ENCODE peak calls at places on chromosomes 6 and 20, in six cellular contexts. One of them, this sample, is unnamed.

GRCh38 chr6:90818163-90818562 is 231.3 kb upstream of the MAP3K7 start:
- DNase-seq in choroid plexus epithelial cell: no peak
- DNase-seq in endodermal cell: no peak
- DNase-seq in fibroblast of mammary gland: no peak
- DNase-seq in tibial nerve: no peak
- DNase-seq in dorsolateral prefrontal cortex: no peak
- DNase-seq in this sample: peak

GRCh38 chr6:121430514-121431460 is 4.7 kb upstream of the GJA1 start:
- DNase-seq in choroid plexus epithelial cell: peak
- DNase-seq in fibroblast of mammary gland: peak
- DNase-seq in endodermal cell: no peak
- DNase-seq in tibial nerve: peak
- DNase-seq in dorsolateral prefrontal cortex: no peak
- DNase-seq in this sample: peak

GRCh38 chr20:16624106-16624505 is 50.9 kb upstream of the KIF16B start:
- DNase-seq in choroid plexus epithelial cell: no peak
- DNase-seq in endodermal cell: peak
- DNase-seq in dorsolateral prefrontal cortex: no peak
- DNase-seq in fibroblast of mammary gland: no peak
- DNase-seq in tibial nerve: no peak
- DNase-seq in this sample: no peak

GRCh38 chr20:9015984-9016324 is 52.9 kb upstream of the PLCB4 start:
- DNase-seq in dorsolateral prefrontal cortex: no peak
- DNase-seq in choroid plexus epithelial cell: peak
- DNase-seq in fibroblast of mammary gland: peak
- DNase-seq in tibial nerve: no peak
- DNase-seq in endodermal cell: no peak
- DNase-seq in this sample: peak

GRCh38 chr6:42199106-42199981 is 4.6 kb upstream of the GUCA1B start:
- DNase-seq in dorsolateral prefrontal cortex: no peak
- DNase-seq in fibroblast of mammary gland: peak
- DNase-seq in endodermal cell: no peak
- DNase-seq in choroid plexus epithelial cell: peak
- DNase-seq in tibial nerve: no peak
- DNase-seq in this sample: no peak

GRCh38 chr6:151475653-151476523 is 17.9 kb upstream of the CCDC170 start:
- DNase-seq in choroid plexus epithelial cell: peak
- DNase-seq in fibroblast of mammary gland: peak
- DNase-seq in tibial nerve: peak
- DNase-seq in endodermal cell: peak
- DNase-seq in dorsolateral prefrontal cortex: no peak
- DNase-seq in this sample: peak

GRCh38 chr6:155701342-155701741 is 245.7 kb upstream of the NOX3 start:
- DNase-seq in fibroblast of mammary gland: no peak
- DNase-seq in tibial nerve: no peak
- DNase-seq in dorsolateral prefrontal cortex: no peak
- DNase-seq in endodermal cell: peak
- DNase-seq in choroid plexus epithelial cell: no peak
- DNase-seq in this sample: no peak

GRCh38 chr20:21430031-21430430 is 32.7 kb upstream of the NKX2-4 start:
- DNase-seq in fibroblast of mammary gland: no peak
- DNase-seq in endodermal cell: no peak
- DNase-seq in tibial nerve: no peak
- DNase-seq in dorsolateral prefrontal cortex: no peak
- DNase-seq in choroid plexus epithelial cell: no peak
- DNase-seq in this sample: no peak

GRCh38 chr6:15421945-15422733 is 176.3 kb downstream of the JARID2 start:
- DNase-seq in endodermal cell: no peak
- DNase-seq in dorsolateral prefrontal cortex: no peak
- DNase-seq in tibial nerve: no peak
- DNase-seq in choroid plexus epithelial cell: no peak
- DNase-seq in fibroblast of mammary gland: no peak
- DNase-seq in this sample: no peak

GRCh38 chr20:57562541-57563465 is 1.9 kb downstream of the PCK1 start:
- DNase-seq in choroid plexus epithelial cell: no peak
- DNase-seq in tibial nerve: no peak
- DNase-seq in dorsolateral prefrontal cortex: no peak
- DNase-seq in fibroblast of mammary gland: no peak
- DNase-seq in endodermal cell: no peak
- DNase-seq in this sample: no peak

GRCh38 chr6:148085651-148086321 is 256.9 kb upstream of the SASH1 start:
- DNase-seq in dorsolateral prefrontal cortex: no peak
- DNase-seq in tibial nerve: no peak
- DNase-seq in endodermal cell: no peak
- DNase-seq in fibroblast of mammary gland: no peak
- DNase-seq in choroid plexus epithelial cell: no peak
- DNase-seq in this sample: no peak

GRCh38 chr6:7818480-7819165 is 92.0 kb downstream of the TXNDC5 start:
- DNase-seq in dorsolateral prefrontal cortex: no peak
- DNase-seq in choroid plexus epithelial cell: no peak
- DNase-seq in fibroblast of mammary gland: no peak
- DNase-seq in tibial nerve: no peak
- DNase-seq in endodermal cell: no peak
- DNase-seq in this sample: no peak

GRCh38 chr20:17565164-17565845 is 4.6 kb upstream of the DSTN start:
- DNase-seq in choroid plexus epithelial cell: peak
- DNase-seq in fibroblast of mammary gland: no peak
- DNase-seq in dorsolateral prefrontal cortex: no peak
- DNase-seq in endodermal cell: no peak
- DNase-seq in tibial nerve: no peak
- DNase-seq in this sample: no peak

GRCh38 chr20:34222208-34222607 is 19.0 kb upstream of the ASIP start:
- DNase-seq in fibroblast of mammary gland: peak
- DNase-seq in endodermal cell: no peak
- DNase-seq in dorsolateral prefrontal cortex: no peak
- DNase-seq in tibial nerve: peak
- DNase-seq in choroid plexus epithelial cell: peak
- DNase-seq in this sample: peak

GRCh38 chr20:23126281-23127061 is 40.3 kb upstream of the CD93 start:
- DNase-seq in endodermal cell: no peak
- DNase-seq in dorsolateral prefrontal cortex: no peak
- DNase-seq in fibroblast of mammary gland: no peak
- DNase-seq in choroid plexus epithelial cell: no peak
- DNase-seq in tibial nerve: no peak
- DNase-seq in this sample: no peak

GRCh38 chr6:121319112-121319553 is 15.1 kb downstream of the TBC1D32 start:
- DNase-seq in dorsolateral prefrontal cortex: no peak
- DNase-seq in tibial nerve: no peak
- DNase-seq in choroid plexus epithelial cell: peak
- DNase-seq in fibroblast of mammary gland: peak
- DNase-seq in endodermal cell: peak
- DNase-seq in this sample: peak

GRCh38 chr20:64049060-64049886 is at the start of gene SOX18:
- DNase-seq in endodermal cell: peak
- DNase-seq in dorsolateral prefrontal cortex: no peak
- DNase-seq in tibial nerve: no peak
- DNase-seq in fibroblast of mammary gland: peak
- DNase-seq in choroid plexus epithelial cell: peak
- DNase-seq in this sample: peak

GRCh38 chr20:64048402-64049044 is 916 bp downstream of the SOX18 start:
- DNase-seq in dorsolateral prefrontal cortex: no peak
- DNase-seq in tibial nerve: no peak
- DNase-seq in endodermal cell: peak
- DNase-seq in choroid plexus epithelial cell: no peak
- DNase-seq in fibroblast of mammary gland: no peak
- DNase-seq in this sample: no peak

GRCh38 chr20:64047046-64047389 is 2.4 kb downstream of the SOX18 start:
- DNase-seq in tibial nerve: no peak
- DNase-seq in endodermal cell: no peak
- DNase-seq in choroid plexus epithelial cell: no peak
- DNase-seq in dorsolateral prefrontal cortex: no peak
- DNase-seq in fibroblast of mammary gland: no peak
- DNase-seq in this sample: no peak

GRCh38 chr20:64049887-64050260 is 435 bp upstream of the SOX18 start:
- DNase-seq in fibroblast of mammary gland: no peak
- DNase-seq in dorsolateral prefrontal cortex: no peak
- DNase-seq in choroid plexus epithelial cell: no peak
- DNase-seq in endodermal cell: no peak
- DNase-seq in tibial nerve: no peak
- DNase-seq in this sample: no peak

DNA sequence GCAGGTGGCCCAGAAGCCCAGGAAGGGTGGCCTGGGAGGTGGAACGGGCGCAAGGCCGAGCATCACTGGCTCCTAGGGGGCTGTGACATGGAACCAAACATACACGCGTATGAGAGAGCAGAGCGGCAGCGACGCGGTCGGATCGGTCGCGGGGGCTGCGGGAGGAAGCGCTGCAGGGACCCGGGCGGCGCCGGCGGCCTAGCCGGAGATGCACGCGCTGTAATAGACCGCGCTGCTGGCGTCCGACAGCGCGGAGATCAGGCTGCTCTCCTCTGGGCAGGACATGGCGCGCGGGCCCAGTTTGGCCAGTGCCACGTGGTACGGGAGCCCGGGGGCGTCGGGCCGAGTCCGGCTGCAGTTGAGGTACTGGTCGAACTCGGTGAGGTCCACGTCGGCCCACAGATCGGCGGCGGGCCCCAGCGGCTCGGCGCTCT is 1.5 kb downstream of the SOX18 start:
- DNase-seq in fibroblast of mammary gland: no peak
- DNase-seq in choroid plexus epithelial cell: no peak
- DNase-seq in dorsolateral prefrontal cortex: no peak
- DNase-seq in tibial nerve: no peak
- DNase-seq in endodermal cell: no peak
- DNase-seq in this sample: no peak
- H3K4me3 ChIP-seq in fibroblast of mammary gland: no peak
- H3K4me3 ChIP-seq in choroid plexus epithelial cell: no peak
- H3K4me3 ChIP-seq in dorsolateral prefrontal cortex: no peak
- H3K4me3 ChIP-seq in tibial nerve: peak
- H3K4me3 ChIP-seq in endodermal cell: peak
- H3K4me3 ChIP-seq in this sample: no peak

DNA sequence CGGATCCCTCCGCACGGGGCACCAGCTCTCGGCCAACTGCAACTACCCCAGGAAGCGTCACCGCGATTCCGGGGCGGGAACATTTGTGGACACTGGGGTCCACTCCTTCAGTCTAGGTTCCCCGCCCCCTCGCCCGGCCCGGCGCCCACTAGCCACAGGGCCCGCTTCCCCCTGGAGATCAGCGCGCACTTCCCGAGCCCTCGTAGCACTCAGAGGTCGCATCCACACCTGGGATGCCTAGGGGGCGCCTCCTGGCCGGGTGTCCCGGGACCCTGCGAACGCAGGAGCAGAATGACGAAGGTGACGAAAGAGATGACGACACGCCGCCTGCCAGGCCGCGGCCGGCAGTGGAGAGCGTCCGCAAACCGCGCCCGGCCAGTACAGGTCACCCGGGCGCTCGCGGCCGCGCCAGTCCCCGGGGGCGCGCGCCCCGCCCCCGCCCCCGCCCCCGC is 309 bp upstream of the AIG1 start:
- DNase-seq in endodermal cell: peak
- DNase-seq in dorsolateral prefrontal cortex: peak
- DNase-seq in tibial nerve: peak
- DNase-seq in choroid plexus epithelial cell: peak
- DNase-seq in fibroblast of mammary gland: peak
- DNase-seq in this sample: peak
- TF ChIP-seq CTCF in endodermal cell: peak
- TF ChIP-seq CTCF in dorsolateral prefrontal cortex: no peak
- TF ChIP-seq CTCF in tibial nerve: no peak
- TF ChIP-seq CTCF in choroid plexus epithelial cell: peak
- TF ChIP-seq CTCF in fibroblast of mammary gland: no peak
- TF ChIP-seq CTCF in this sample: peak

DNA sequence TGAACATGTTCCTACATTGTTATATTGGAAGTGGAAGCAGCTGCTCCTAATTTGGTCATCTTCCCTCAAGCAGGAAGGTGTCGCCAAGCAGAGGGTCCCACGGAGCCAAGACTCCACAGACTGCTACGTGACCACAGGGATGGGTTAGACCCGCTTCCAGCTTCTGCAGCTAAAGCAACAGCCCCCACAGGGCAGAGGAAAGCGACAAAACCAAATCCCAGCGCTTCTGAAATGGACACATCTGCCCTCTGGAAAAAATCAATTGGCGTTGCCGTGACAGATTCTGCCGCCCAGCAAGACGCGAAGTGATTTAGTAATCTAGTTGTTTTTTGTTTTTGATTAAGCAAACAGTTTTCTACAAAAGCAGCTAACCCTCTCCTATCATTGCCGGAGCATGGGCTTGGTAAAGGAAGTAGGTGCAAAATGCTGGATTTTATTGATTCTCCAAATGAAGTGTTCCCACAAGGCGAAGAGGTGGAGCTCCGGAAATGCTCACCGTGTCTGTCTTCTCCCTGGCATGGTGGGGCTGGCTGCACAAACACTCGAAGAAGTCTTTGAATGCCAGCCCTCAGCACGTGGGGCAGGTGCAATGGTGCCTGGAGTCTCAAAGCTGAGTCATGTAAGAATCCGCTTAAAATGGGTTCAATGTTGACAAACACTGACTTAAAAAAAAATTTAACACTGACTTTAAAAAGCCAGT is 79.4 kb upstream of the FRMD1 start:
- DNase-seq in dorsolateral prefrontal cortex: no peak
- DNase-seq in tibial nerve: peak
- DNase-seq in endodermal cell: peak
- DNase-seq in choroid plexus epithelial cell: no peak
- DNase-seq in fibroblast of mammary gland: no peak
- DNase-seq in this sample: no peak
- H3K4me3 ChIP-seq in dorsolateral prefrontal cortex: no peak
- H3K4me3 ChIP-seq in tibial nerve: no peak
- H3K4me3 ChIP-seq in endodermal cell: no peak
- H3K4me3 ChIP-seq in choroid plexus epithelial cell: peak
- H3K4me3 ChIP-seq in fibroblast of mammary gland: no peak
- H3K4me3 ChIP-seq in this sample: no peak

DNA sequence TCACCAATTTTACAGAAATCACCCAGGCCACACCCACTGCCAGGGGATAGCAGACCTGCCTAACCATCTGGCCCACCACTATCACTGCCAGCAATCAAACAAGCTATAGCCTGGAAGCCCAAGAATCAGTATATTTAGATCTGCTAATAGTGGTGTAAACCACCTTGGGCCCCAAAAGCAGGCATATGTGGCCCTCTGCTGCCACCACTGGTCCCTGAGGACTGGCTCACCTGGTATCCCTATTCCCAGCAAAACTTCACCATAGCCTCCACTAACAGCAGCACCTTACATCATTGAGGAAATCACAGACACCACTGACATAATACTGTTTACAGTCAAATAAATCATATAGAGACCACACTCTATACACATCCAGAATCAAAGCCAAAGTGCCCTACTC is 880.4 kb upstream of the MAN1A1 start:
- DNase-seq in dorsolateral prefrontal cortex: no peak
- DNase-seq in choroid plexus epithelial cell: no peak
- DNase-seq in endodermal cell: peak
- DNase-seq in fibroblast of mammary gland: no peak
- DNase-seq in tibial nerve: no peak
- DNase-seq in this sample: peak
- TF ChIP-seq CTCF in dorsolateral prefrontal cortex: no peak
- TF ChIP-seq CTCF in choroid plexus epithelial cell: no peak
- TF ChIP-seq CTCF in endodermal cell: peak
- TF ChIP-seq CTCF in fibroblast of mammary gland: no peak
- TF ChIP-seq CTCF in tibial nerve: no peak
- TF ChIP-seq CTCF in this sample: peak

DNA sequence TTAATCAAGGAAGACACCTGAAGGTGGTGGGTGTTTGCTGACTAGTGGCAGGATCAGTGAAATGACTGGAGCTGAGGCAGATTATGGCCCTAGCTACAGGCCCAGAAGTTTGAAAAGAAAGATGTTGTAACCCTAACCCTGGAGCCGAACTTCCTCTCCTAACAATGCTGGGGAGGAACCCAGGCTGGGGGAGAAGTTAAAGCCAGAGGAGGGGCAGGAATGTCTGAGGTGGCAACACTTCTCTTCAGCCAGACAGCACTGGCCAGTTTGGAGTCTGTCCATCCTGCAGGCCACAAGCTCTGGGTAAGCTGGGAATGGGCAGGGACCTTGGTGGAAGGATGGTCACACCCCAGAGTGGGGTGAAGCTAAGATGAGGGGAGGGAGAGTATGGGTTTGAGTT is at the start of gene LST1:
- DNase-seq in endodermal cell: no peak
- DNase-seq in fibroblast of mammary gland: no peak
- DNase-seq in choroid plexus epithelial cell: no peak
- DNase-seq in dorsolateral prefrontal cortex: no peak
- DNase-seq in tibial nerve: peak
- DNase-seq in this sample: no peak
- H3K4me3 ChIP-seq in endodermal cell: no peak
- H3K4me3 ChIP-seq in fibroblast of mammary gland: no peak
- H3K4me3 ChIP-seq in choroid plexus epithelial cell: no peak
- H3K4me3 ChIP-seq in dorsolateral prefrontal cortex: no peak
- H3K4me3 ChIP-seq in tibial nerve: no peak
- H3K4me3 ChIP-seq in this sample: no peak